ENCODE peak calls at places on chromosomes 12 and 14, in nine cellular contexts. B is IMR-90; L is upper lobe of right lung; H is CD4-positive, alpha-beta T cell; C is activated T-cell treated with anti-CD3 and anti-CD28 coated beads, Interleukin-2, amount 50 U/mL, for 4 hours; P is naive B cell; D is gastrocnemius medialis; S is A549; O is foreskin keratinocyte. E is an unnamed sample.

GRCh38 chr12:29644536-29645162 is 139.1 kb downstream of the TMTC1 start:
- ATAC-seq in D (no peak), C (no peak), O (no peak), P (no peak), B (no peak), H (no peak), S (no peak), L (no peak), E (peak)

GRCh38 chr14:64779472-64779871 is 75.2 kb downstream of the PLEKHG3 start:
- ATAC-seq in P (no peak), H (no peak), C (no peak), B (no peak), S (no peak), O (no peak), L (no peak), D (peak), E (no peak)

GRCh38 chr12:106248177-106248848 is 493 bp upstream of the CKAP4 start:
- ATAC-seq in L (peak), O (peak), C (peak), S (peak), D (peak), H (peak), B (peak), P (peak), E (peak)

GRCh38 chr14:33184587-33184986 is 245.9 kb downstream of the NPAS3 start:
- ATAC-seq in C (no peak), D (no peak), L (peak), O (no peak), P (no peak), B (no peak), H (no peak), S (no peak), E (no peak)

GRCh38 chr14:61517861-61518802 is 177.2 kb upstream of the HIF1A start:
- ATAC-seq in O (no peak), L (peak), B (no peak), D (no peak), H (no peak), P (no peak), S (peak), C (peak), E (peak)

GRCh38 chr12:15603461-15604085 is 185.6 kb downstream of the EPS8 start:
- ATAC-seq in P (no peak), H (no peak), D (no peak), S (no peak), B (no peak), O (no peak), C (no peak), L (no peak), E (no peak)

GRCh38 chr12:102484732-102485069 is 4.3 kb upstream of the IGF1 start:
- ATAC-seq in B (no peak), H (no peak), D (no peak), L (no peak), O (no peak), C (no peak), P (no peak), S (no peak), E (no peak)

GRCh38 chr12:25365340-25365730 is 114.6 kb upstream of the KRAS start:
- ATAC-seq in P (no peak), L (no peak), C (peak), D (no peak), O (no peak), S (no peak), H (no peak), B (no peak), E (peak)

GRCh38 chr12:128387811-128388422 is 120.9 kb downstream of the TMEM132C start:
- ATAC-seq in L (peak), C (no peak), H (no peak), B (no peak), P (no peak), O (no peak), D (no peak), S (peak), E (no peak)

GRCh38 chr12:11855993-11856374 is 206.5 kb downstream of the ETV6 start:
- ATAC-seq in L (peak), P (no peak), B (no peak), S (no peak), D (no peak), C (no peak), O (no peak), H (no peak), E (no peak)

GRCh38 chr12:25018146-25018545 is 69.2 kb upstream of the BCAT1 start:
- ATAC-seq in H (no peak), B (no peak), O (no peak), L (no peak), P (peak), C (no peak), S (no peak), D (no peak), E (no peak)

GRCh38 chr12:93348568-93349435 is 28.9 kb upstream of the NUDT4 start:
- ATAC-seq in B (no peak), P (no peak), L (no peak), O (no peak), D (peak), C (no peak), H (no peak), S (no peak), E (no peak)

GRCh38 chr12:30754383-30754749 is 385 bp downstream of the CAPRIN2 start:
- ATAC-seq in S (peak), O (no peak), D (peak), L (no peak), P (peak), C (peak), B (no peak), H (peak), E (peak)

GRCh38 chr12:100539209-100539608 is 34.3 kb upstream of the GAS2L3 start:
- ATAC-seq in B (peak), S (peak), L (peak), O (peak), D (no peak), H (no peak), C (no peak), P (no peak), E (no peak)

GRCh38 chr12:108204117-108204516 is 75.0 kb downstream of the WSCD2 start:
- ATAC-seq in O (no peak), P (no peak), S (no peak), L (no peak), C (no peak), B (no peak), H (no peak), D (no peak), E (no peak)

GRCh38 chr12:53214687-53215455 is 7.8 kb upstream of the ITGB7 start:
- ATAC-seq in O (no peak), B (no peak), L (peak), C (no peak), H (no peak), S (no peak), D (no peak), P (no peak), E (no peak)

GRCh38 chr12:67515679-67516363 is 132.7 kb upstream of the DYRK2 start:
- ATAC-seq in L (peak), B (no peak), P (peak), S (no peak), C (peak), H (peak), D (peak), O (no peak), E (peak)

GRCh38 chr12:17344649-17345048 is 738.7 kb upstream of the LMO3 start:
- ATAC-seq in P (no peak), O (no peak), B (no peak), L (no peak), H (no peak), D (no peak), C (no peak), S (no peak), E (no peak)

GRCh38 chr14:54776361-54777001 is 126.1 kb downstream of the GCH1 start:
- ATAC-seq in B (peak), D (no peak), L (peak), S (no peak), C (peak), P (peak), O (no peak), H (no peak), E (peak)

GRCh38 chr12:66270613-66271012 is 31.7 kb upstream of the HELB start:
- ATAC-seq in B (no peak), L (no peak), H (no peak), S (no peak), P (no peak), C (no peak), O (no peak), D (no peak), E (no peak)

GRCh38 chr12:95265765-95266164 is 48.2 kb downstream of the VEZT start:
- ATAC-seq in H (no peak), C (no peak), P (no peak), D (no peak), L (no peak), B (no peak), O (no peak), S (peak), E (no peak)

GRCh38 chr12:47504775-47505446 is 200.9 kb downstream of the RPAP3 start:
- ATAC-seq in S (no peak), D (no peak), O (no peak), H (no peak), C (peak), P (no peak), L (no peak), B (peak), E (peak)

GRCh38 chr12:124883263-124883876 is 19.7 kb upstream of the SCARB1 start:
- ATAC-seq in H (no peak), L (no peak), B (peak), O (peak), D (no peak), S (peak), C (no peak), P (no peak), E (peak)